ENCODE peak calls at places on chromosome 1, in eight cellular contexts. B is pancreas; J is stimulated activated CD4-positive, alpha-beta T cell treated with anti-CD3 and anti-CD28 coated beads, TNF-alpha, amount 100 ng/mL, for 4 hours; A is HTR-8/SVneo; L is activated gamma-delta T cell treated with anti-CD3 and anti-CD28 coated beads, Interleukin-2, amount 50 U/mL, for 16 hours; G is mammary epithelial cell; W is H9; S is DMS79 treated with DMSO at 0.1 percent for 48 hours. Q is an unnamed sample.

GRCh38 chr1:171877711-171878110 is 36.4 kb downstream of the DNM3 start:
- DNase-seq in G (peak), L (no peak), W (no peak), J (no peak), S (no peak), B (no peak), A (no peak), Q (no peak)

GRCh38 chr1:179825201-179825600 is 52.4 kb downstream of the TOR1AIP2 start:
- DNase-seq in G (no peak), J (no peak), S (no peak), L (no peak), W (peak), A (no peak), B (no peak), Q (no peak)

GRCh38 chr1:7956218-7957032 is 5.1 kb upstream of the PARK7 start:
- DNase-seq in G (no peak), A (no peak), L (no peak), W (no peak), S (no peak), J (no peak), B (no peak), Q (no peak)

GRCh38 chr1:18861590-18861989 is 2.1 kb upstream of the TAS1R2 start:
- DNase-seq in B (no peak), L (no peak), G (no peak), S (no peak), J (no peak), W (no peak), A (no peak), Q (no peak)

GRCh38 chr1:2785631-2786328 is 15.7 kb downstream of the TTC34 start:
- DNase-seq in L (no peak), G (no peak), W (no peak), A (no peak), S (no peak), J (no peak), B (no peak), Q (no peak)

GRCh38 chr1:17926906-17927305 is 171.8 kb downstream of the ACTL8 start:
- DNase-seq in W (no peak), L (no peak), G (no peak), S (no peak), B (no peak), A (no peak), J (no peak), Q (no peak)

GRCh38 chr1:247352175-247352574 is 20.5 kb upstream of the ZNF496 start:
- DNase-seq in A (no peak), L (no peak), J (no peak), W (no peak), B (no peak), S (no peak), G (no peak), Q (no peak)

GRCh38 chr1:40362699-40363098 is 10.8 kb upstream of the SMAP2 start:
- DNase-seq in S (no peak), G (no peak), B (no peak), A (no peak), L (no peak), J (no peak), W (no peak), Q (no peak)